ENCODE peak calls at places on chromosomes 11 and 22, in ten cellular contexts. W is HEK293T; S is stimulated activated CD4-positive, alpha-beta T cell treated with anti-CD3 and anti-CD28 coated beads, Interleukin-1b, Interleukin-23, amount 100 ng/mL, for 1 hour; H is AG20443; D is brain microvascular endothelial cell; X is effector memory CD8-positive, alpha-beta T cell; I is renal cortical epithelial cell; Z is CD4-positive, alpha-beta T cell; R is psoas muscle; G is ELF-1. U is an unnamed sample.

GRCh38 chr11:13448876-13449275 is 14.1 kb downstream of the BTBD10 start:
- DNase-seq in W (no peak), S (no peak), H (peak), D (no peak), X (no peak), I (no peak), Z (no peak), R (peak), G (no peak), U (no peak)

GRCh38 chr22:39471421-39472141 is 14.8 kb downstream of the MGAT3 start:
- DNase-seq in W (no peak), S (no peak), H (peak), D (peak), X (no peak), I (peak), Z (no peak), R (no peak), G (peak), U (peak)

GRCh38 chr22:40289991-40290459 is 56.3 kb upstream of the ADSL start:
- DNase-seq in W (no peak), S (peak), H (no peak), D (peak), X (peak), I (no peak), Z (peak), R (no peak), G (no peak), U (peak)

GRCh38 chr22:39765029-39765428 is 128.5 kb downstream of the ENTHD1 start:
- DNase-seq in W (no peak), S (no peak), H (no peak), D (no peak), X (no peak), I (no peak), Z (no peak), R (no peak), G (no peak), U (no peak)

GRCh38 chr22:27851974-27852713 is 50.6 kb upstream of the MN1 start:
- DNase-seq in W (no peak), S (no peak), H (no peak), D (no peak), X (no peak), I (no peak), Z (no peak), R (no peak), G (no peak), U (no peak)

GRCh38 chr11:109298865-109299264 is 123.1 kb upstream of the C11orf87 start:
- DNase-seq in W (no peak), S (no peak), H (peak), D (no peak), X (no peak), I (no peak), Z (no peak), R (no peak), G (no peak), U (no peak)

GRCh38 chr11:74570266-74571061 is 21.9 kb upstream of the POLD3 start:
- DNase-seq in W (peak), S (no peak), H (peak), D (peak), X (no peak), I (peak), Z (no peak), R (no peak), G (peak), U (peak)

GRCh38 chr22:40434745-40435144 is 64.4 kb downstream of the SGSM3 start:
- DNase-seq in W (no peak), S (no peak), H (no peak), D (no peak), X (no peak), I (no peak), Z (no peak), R (no peak), G (no peak), U (no peak)

GRCh38 chr11:124402326-124402922 is 3.6 kb upstream of the OR8B3 start:
- DNase-seq in W (peak), S (no peak), H (peak), D (peak), X (peak), I (peak), Z (no peak), R (no peak), G (peak), U (peak)

U was measured in A172.